ENCODE peak calls at places on chromosomes 13 and 19, in seven cellular contexts. Y is thoracic aorta, N is ovary, G is cardiac muscle cell, B is transverse colon, T is body of pancreas, U is pancreas. D is an unnamed sample. For H3K27me3, the result is how much of the 10 kb centered on the place peaks cover.

GRCh38 chr13:25172303-25172630 is 179 bp upstream of the AMER2 start:
- DNase-seq in Y (no peak), N (no peak), G (no peak), B (no peak), T (no peak), U (no peak), D (no peak)

GRCh38 chr19:1265611-1266115 is 3.5 kb upstream of the CIRBP start:
- DNase-seq in Y (peak), N (peak), G (no peak), B (peak), T (no peak), U (peak), D (peak)

GRCh38 chr19:18436651-18437478 is 1.1 kb downstream of the ISYNA1 start:
- DNase-seq in Y (no peak), N (peak), G (peak), B (peak), T (peak), U (peak), D (peak)

GRCh38 chr13:110913911-110914292 is 967 bp downstream of the ANKRD10 start:
- DNase-seq in Y (no peak), N (no peak), G (no peak), B (no peak), T (no peak), U (no peak), D (no peak)

GRCh38 chr19:32165176-32165575 is 180.2 kb upstream of the ZNF507 start:
- DNase-seq in Y (no peak), N (no peak), G (no peak), B (no peak), T (no peak), U (no peak), D (no peak)

GRCh38 chr13:107585466-107585865 is 629.9 kb downstream of the LIG4 start:
- DNase-seq in Y (no peak), N (no peak), G (no peak), B (no peak), T (no peak), U (no peak), D (no peak)

GRCh38 chr13:103762523-103762922 is 696.3 kb upstream of the SLC10A2 start:
- DNase-seq in Y (no peak), N (no peak), G (no peak), B (no peak), T (no peak), U (no peak), D (no peak)

GRCh38 chr13:38888309-38888708 is 102.3 kb downstream of the STOML3 start:
- DNase-seq in Y (no peak), N (no peak), G (no peak), B (no peak), T (no peak), U (no peak), D (no peak)

GRCh38 chr19:10104665-10105221 is 1.4 kb upstream of the PPAN start:
- DNase-seq in Y (no peak), N (no peak), G (no peak), B (peak), T (no peak), U (no peak), D (peak)

GRCh38 chr19:54616057-54616456 is 14.2 kb upstream of the LILRB1 start:
- DNase-seq in Y (no peak), N (no peak), G (no peak), B (no peak), T (no peak), U (no peak), D (no peak)
- H3K27me3 ChIP-seq in Y (under half), N (under half), G (under half), B (under half), T (under half), U (under half), D (under half)

GRCh38 chr13:41945926-41946325 is 15.0 kb downstream of the VWA8 start:
- DNase-seq in Y (no peak), N (no peak), G (no peak), B (no peak), T (no peak), U (no peak), D (no peak)

GRCh38 chr13:41942462-41943094 is 18.3 kb downstream of the VWA8 start:
- DNase-seq in Y (no peak), N (no peak), G (peak), B (no peak), T (no peak), U (no peak), D (no peak)

GRCh38 chr13:41944229-41944628 is 16.7 kb downstream of the VWA8 start:
- DNase-seq in Y (no peak), N (no peak), G (no peak), B (no peak), T (no peak), U (no peak), D (no peak)

GRCh38 chr13:41941174-41941573 is 19.7 kb downstream of the VWA8 start:
- DNase-seq in Y (no peak), N (no peak), G (peak), B (no peak), T (no peak), U (no peak), D (no peak)

DNA sequence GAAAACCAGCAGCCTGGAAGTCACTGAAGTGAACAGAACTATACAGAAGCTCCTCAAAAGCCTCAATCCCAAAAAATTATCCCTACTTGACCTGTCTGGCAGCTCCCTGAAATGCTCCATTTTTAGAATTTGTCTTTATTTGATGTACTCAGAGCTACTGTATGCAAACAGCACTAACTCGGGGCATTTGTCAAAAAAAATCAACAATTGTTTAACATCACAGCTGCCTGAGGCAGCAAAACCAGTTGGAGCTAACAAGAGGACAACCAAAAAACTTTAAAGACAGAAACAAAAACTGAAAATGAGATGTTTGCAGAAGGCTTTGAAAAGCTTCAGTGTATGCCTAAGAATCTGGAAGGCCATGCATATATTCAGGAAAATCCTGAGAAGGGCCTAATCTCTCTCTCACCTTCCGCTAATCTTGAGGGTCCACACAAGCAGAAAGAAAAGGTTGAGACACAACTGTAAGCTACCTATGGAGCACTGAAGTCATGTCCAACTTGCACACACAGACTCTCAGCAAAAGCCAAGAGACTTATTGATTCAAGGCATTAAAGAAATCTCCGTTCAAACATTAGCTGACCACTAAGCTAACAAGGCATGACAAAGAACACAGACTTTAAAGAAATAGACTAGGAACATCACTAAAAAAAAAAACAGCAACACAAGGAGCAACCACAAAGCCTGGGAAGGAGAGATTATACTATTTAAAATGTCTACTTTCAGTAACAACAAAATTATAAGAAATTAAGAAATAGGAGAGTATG is 16.1 kb downstream of the VWA8 start:
- DNase-seq in Y (no peak), N (no peak), G (no peak), B (no peak), T (no peak), U (no peak), D (no peak)
- TF ChIP-seq CTCF in Y (no peak), N (no peak), G (no peak), B (no peak), T (no peak), U (no peak), D (no peak)

DNA sequence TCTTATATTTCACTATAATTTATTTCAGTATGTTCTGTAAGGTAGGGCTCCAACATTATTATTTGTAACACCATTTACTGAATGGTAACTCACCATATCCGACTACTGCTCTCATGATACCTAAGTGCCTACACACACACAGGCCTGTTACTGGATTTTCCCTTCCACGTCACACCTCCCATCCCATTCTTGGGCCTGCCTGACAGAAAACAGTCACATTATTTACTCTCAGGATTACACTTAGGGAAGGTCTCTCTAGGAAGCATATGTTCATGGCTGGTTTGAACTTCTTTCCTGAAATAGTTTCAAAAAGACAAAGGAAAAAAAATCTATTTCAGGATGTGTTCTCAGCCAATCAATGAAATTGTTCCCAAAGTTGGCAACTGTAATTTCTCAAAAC is 102.3 kb upstream of the DOCK9 start:
- DNase-seq in Y (no peak), N (no peak), G (no peak), B (no peak), T (no peak), U (no peak), D (no peak)
- H3K27me3 ChIP-seq in Y (under half), N (under half), G (under half), B (under half), T (under half), U (under half), D (under half)

GRCh38 chr19:45876411-45877197 is 9.3 kb downstream of the IRF2BP1 start:
- DNase-seq in Y (no peak), N (no peak), G (peak), B (peak), T (peak), U (peak), D (peak)
- TF ChIP-seq CTCF in Y (no peak), N (no peak), G (no peak), B (no peak), T (no peak), U (no peak), D (no peak)

DNA sequence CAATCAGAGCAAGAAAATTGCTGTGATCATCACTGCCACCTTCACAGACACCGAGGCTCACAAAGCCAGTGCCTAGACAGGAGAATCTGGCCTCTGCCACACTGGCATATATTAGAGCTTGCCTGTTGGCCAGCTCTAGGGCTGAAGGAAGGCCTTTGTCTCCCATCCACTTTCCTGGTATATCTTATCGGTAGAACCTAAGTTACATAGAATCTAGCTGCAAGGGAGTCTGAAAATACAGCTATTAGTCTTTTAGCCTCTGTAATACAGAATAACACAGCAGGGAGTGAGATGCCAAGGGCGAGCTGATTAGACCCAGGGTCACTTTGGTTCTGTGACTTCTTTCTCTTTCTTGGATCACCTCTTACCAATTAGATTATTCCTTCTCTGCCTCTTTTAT is 154.9 kb upstream of the KL start:
- DNase-seq in Y (no peak), N (no peak), G (no peak), B (no peak), T (no peak), U (no peak), D (no peak)
- H3K27me3 ChIP-seq in Y (under half), N (under half), G (under half), B (under half), T (under half), U (under half), D (under half)

GRCh38 chr13:114110091-114110829 is 22.2 kb downstream of the RASA3 start:
- DNase-seq in Y (no peak), N (peak), G (no peak), B (peak), T (no peak), U (no peak), D (peak)
- TF ChIP-seq CTCF in Y (no peak), N (no peak), G (no peak), B (peak), T (no peak), U (no peak), D (peak)

DNA sequence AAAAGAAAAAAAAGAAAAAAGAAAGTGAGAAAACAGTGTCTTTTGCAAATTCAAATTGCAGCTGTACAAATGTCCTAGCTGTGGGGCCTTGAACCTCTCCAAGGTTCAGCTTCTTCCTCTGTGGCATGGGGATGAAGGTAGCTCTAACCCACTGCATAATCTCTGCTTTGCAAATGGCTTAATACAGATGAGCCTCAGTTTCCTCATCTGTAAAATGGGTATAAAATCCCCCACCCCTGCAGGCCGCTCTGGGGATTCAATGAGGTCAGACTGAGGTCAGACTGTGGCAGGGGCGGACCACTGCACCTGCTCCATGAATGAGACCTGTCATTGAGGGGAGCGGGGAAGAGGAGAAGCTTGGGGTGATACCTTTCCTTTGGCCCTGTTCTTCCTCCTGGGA is 5.8 kb downstream of the DPF1 start:
- DNase-seq in Y (no peak), N (no peak), G (no peak), B (no peak), T (no peak), U (no peak), D (no peak)
- H3K27me3 ChIP-seq in Y (under half), N (under half), G (under half), B (under half), T (under half), U (under half), D (under half)

DNA sequence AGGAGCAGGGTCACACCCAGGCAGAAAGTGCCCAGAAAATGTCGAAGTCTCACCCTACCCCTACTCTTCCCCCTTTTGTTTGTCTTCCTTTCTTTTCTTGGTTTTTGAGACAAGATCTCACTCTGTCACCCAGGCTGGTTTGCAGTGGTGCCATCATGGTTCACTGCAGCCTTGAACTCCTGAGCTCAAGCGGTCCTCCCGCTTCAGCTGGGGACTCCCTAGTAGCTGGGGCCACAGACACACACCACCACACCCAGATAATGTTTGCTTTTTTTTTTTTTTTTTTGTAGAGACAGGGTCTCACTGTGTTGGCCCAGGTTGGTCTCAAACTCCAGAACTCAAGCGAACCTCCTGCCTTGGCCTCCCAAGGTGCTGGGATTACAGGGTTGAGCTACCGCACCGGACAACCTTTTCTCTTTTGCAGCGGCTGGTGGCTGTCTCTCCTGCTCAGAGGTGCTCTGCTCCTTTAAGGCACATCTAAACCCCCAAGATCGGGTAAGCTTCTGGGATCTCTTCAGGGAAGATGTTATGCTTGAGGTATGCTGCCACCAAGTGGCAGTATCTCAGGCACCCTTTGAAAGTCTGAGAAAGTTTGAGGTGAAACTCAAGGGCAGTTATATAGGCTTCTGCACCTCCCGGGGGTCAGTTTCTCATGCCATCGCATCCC is 22.4 kb upstream of the EBI3 start:
- DNase-seq in Y (no peak), N (no peak), G (no peak), B (no peak), T (no peak), U (no peak), D (no peak)
- TF ChIP-seq CTCF in Y (no peak), N (no peak), G (peak), B (no peak), T (no peak), U (no peak), D (no peak)

DNA sequence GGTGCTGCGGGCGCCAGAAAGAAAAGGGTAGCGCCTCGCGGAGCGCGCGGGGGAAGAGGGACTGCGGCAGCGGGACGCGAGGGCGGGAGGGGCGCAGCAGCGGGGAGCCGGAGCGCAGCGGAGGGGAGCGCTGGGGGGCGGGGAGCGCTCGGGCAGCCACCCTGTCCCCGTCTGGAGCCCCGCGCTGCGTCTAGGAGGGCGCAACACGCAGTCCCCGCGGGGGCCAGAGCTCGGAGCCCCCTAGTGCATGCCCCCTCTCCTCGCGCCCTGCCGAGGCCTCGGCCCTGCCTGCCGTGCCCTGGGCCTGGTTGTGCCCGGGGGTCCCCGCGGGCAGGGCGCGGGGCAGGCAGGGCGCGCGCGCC is 37.9 kb downstream of the SOX1 start:
- DNase-seq in Y (no peak), N (no peak), G (no peak), B (no peak), T (no peak), U (no peak), D (no peak)
- H3K27me3 ChIP-seq in Y (under half), N (under half), G (half or more), B (half or more), T (under half), U (under half), D (under half)

DNA sequence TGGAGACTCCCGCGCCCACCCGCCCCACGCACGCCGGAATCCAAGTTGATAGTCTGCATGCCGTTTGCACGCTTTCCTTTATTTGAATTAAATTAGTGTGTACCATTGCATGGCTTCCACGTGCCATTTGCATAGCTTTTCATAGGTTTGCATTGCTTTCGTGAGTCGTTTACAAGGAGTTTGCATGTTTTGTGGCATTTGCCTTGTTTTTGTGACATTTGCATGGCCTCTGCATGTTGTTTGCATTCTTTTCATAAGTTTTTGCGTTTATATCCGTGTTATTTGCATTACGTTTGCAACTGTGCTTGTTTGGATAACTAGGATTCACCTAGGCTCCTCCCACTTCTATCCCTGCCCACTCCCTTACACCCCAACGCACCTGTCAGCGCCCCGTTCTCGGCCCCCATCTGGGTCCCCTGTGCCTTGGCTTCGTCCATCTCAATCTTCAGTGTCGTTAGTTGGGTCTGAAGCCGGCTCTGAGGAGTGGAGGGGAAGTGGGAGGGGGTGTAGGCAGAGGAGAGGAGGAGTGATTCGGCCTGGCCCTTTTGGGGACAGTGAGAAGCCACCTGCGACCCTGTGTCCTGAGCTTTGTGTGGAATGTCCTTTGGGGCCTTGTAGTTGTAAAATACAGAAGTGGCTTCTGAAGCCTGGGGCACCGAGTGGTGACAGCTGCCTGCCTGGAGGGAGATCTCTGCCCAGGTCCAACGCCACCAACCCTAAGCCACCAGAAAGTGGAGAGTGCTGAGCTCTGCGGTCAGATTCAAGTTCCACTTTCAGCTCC is 2.4 kb downstream of the CCDC194 start:
- DNase-seq in Y (no peak), N (no peak), G (peak), B (peak), T (no peak), U (no peak), D (no peak)
- TF ChIP-seq CTCF in Y (peak), N (no peak), G (no peak), B (no peak), T (no peak), U (no peak), D (no peak)

D was measured in upper lobe of left lung.